ENCODE peak calls at places on chromosomes 16 and 17, in seven cellular contexts. K is DND-41, S is dorsolateral prefrontal cortex, J is heart left ventricle, N is cardiac muscle cell, P is PC-3, R is A549. Z is an unnamed sample.

GRCh38 chr17:7745748-7746470 is 28.4 kb downstream of the DNAH2 start:
- DNase-seq in K (no peak), S (no peak), J (no peak), N (peak), P (peak), R (peak), Z (peak)

GRCh38 chr17:12727881-12728280 is 61.4 kb upstream of the ARHGAP44 start:
- DNase-seq in K (no peak), S (no peak), J (no peak), N (peak), P (no peak), R (no peak), Z (no peak)

GRCh38 chr17:3917391-3917931 is 1.2 kb upstream of the P2RX1 start:
- DNase-seq in K (no peak), S (no peak), J (peak), N (peak), P (no peak), R (no peak), Z (no peak)

GRCh38 chr16:27311897-27312303 is 1.9 kb upstream of the IL4R start:
- DNase-seq in K (no peak), S (no peak), J (no peak), N (no peak), P (no peak), R (no peak), Z (no peak)

GRCh38 chr17:75515523-75516254 is at the start of gene CASKIN2:
- DNase-seq in K (peak), S (peak), J (peak), N (peak), P (peak), R (peak), Z (peak)

GRCh38 chr17:43994272-43995149 is 9.9 kb upstream of the NAGS start:
- DNase-seq in K (peak), S (peak), J (peak), N (peak), P (peak), R (peak), Z (no peak)

GRCh38 chr16:86566601-86566965 is at the start of gene FOXC2:
- DNase-seq in K (no peak), S (no peak), J (peak), N (peak), P (no peak), R (peak), Z (no peak)

GRCh38 chr16:81384006-81384405 is 60.6 kb upstream of the CMIP start:
- DNase-seq in K (no peak), S (no peak), J (no peak), N (peak), P (no peak), R (no peak), Z (no peak)

GRCh38 chr17:70168044-70168978 is 1.0 kb upstream of the KCNJ2 start:
- DNase-seq in K (no peak), S (peak), J (peak), N (peak), P (peak), R (peak), Z (peak)

GRCh38 chr17:79533116-79533515 is 77.7 kb downstream of the RBFOX3 start:
- DNase-seq in K (no peak), S (no peak), J (no peak), N (no peak), P (no peak), R (no peak), Z (no peak)

DNA sequence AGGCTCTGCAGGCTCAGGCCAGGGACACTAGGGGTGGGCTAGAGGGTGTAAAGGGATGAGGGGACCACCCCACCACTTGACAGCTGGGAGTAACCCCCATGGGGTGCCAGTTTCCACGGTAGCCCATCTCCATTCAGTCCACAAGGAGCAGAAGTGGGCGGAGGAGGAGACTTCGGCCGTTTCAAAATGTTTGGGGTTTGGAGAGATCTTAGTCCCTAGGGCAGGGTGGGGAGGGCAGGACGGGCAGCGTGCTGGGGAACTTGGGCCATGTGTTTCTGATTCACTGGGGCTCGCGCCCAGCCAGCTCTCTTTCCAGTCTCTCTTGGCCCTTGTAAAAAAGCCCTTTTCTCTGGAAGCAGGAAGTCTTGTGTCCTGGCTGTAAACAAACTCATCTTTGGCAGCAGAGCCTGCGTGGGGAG is 8.3 kb downstream of the CYGB start:
- DNase-seq in K (no peak), S (peak), J (peak), N (peak), P (peak), R (no peak), Z (no peak)
- H3K4me3 ChIP-seq in K (no peak), S (no peak), J (no peak), N (no peak), P (no peak), R (no peak), Z (no peak)

GRCh38 chr16:31182391-31182790 is 2.5 kb downstream of the FUS start:
- DNase-seq in K (no peak), S (no peak), J (no peak), N (no peak), P (no peak), R (no peak), Z (no peak)

GRCh38 chr16:31181102-31181830 is 1.3 kb downstream of the FUS start:
- DNase-seq in K (peak), S (peak), J (peak), N (peak), P (peak), R (no peak), Z (no peak)

GRCh38 chr16:31177136-31177535 is 2.8 kb upstream of the FUS start:
- DNase-seq in K (peak), S (no peak), J (no peak), N (no peak), P (peak), R (no peak), Z (peak)

GRCh38 chr16:31179153-31179746 is 689 bp upstream of the FUS start:
- DNase-seq in K (no peak), S (no peak), J (no peak), N (no peak), P (no peak), R (no peak), Z (no peak)

DNA sequence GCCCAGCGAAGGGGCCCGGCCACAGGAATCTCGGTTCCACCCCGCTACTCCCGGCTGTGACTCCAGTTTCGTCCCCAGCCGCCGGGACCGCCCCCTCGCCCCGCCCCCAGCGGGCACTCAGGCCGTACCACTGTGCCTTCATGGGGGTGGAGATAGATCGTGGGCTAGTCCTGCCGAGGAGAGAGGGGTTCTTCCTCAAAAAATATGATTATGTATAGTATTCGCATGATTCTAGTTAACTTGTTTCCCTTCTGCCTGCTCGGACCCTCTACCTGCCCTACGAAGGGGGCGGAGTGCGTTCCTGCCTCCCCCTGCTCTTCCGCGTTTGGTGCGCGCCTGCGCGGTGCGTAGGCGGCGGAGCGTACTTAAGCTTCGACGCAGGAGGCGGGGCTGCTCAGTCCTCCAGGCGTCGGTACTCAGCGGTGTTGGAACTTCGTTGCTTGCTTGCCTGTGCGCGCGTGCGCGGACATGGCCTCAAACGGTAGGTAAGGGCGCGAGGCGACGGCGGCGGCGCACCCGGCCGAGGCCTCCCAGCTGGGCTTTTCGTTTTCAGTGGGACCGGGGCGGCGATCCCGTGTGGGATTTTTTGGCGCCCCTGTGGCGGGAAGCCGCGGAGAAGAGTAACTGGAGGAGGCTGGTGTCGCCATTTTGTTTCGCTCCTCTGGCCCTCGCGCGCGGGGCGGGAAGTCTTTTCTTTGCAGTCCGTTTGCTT is at the start of gene FUS:
- DNase-seq in K (peak), S (peak), J (peak), N (peak), P (peak), R (peak), Z (peak)
- TF ChIP-seq CTCF in K (no peak), S (no peak), J (no peak), N (no peak), P (no peak), R (no peak), Z (no peak)

GRCh38 chr16:88736088-88736487 is 29.8 kb downstream of the CTU2 start:
- DNase-seq in K (no peak), S (no peak), J (no peak), N (no peak), P (no peak), R (no peak), Z (no peak)

GRCh38 chr16:88736496-88736895 is 30.2 kb downstream of the CTU2 start:
- DNase-seq in K (no peak), S (no peak), J (no peak), N (no peak), P (no peak), R (no peak), Z (no peak)

GRCh38 chr16:88738167-88739084 is 32.1 kb downstream of the CTU2 start:
- DNase-seq in K (no peak), S (no peak), J (no peak), N (no peak), P (no peak), R (no peak), Z (no peak)

GRCh38 chr16:88739139-88739974 is 33.1 kb downstream of the CTU2 start:
- DNase-seq in K (no peak), S (no peak), J (no peak), N (no peak), P (no peak), R (no peak), Z (no peak)

DNA sequence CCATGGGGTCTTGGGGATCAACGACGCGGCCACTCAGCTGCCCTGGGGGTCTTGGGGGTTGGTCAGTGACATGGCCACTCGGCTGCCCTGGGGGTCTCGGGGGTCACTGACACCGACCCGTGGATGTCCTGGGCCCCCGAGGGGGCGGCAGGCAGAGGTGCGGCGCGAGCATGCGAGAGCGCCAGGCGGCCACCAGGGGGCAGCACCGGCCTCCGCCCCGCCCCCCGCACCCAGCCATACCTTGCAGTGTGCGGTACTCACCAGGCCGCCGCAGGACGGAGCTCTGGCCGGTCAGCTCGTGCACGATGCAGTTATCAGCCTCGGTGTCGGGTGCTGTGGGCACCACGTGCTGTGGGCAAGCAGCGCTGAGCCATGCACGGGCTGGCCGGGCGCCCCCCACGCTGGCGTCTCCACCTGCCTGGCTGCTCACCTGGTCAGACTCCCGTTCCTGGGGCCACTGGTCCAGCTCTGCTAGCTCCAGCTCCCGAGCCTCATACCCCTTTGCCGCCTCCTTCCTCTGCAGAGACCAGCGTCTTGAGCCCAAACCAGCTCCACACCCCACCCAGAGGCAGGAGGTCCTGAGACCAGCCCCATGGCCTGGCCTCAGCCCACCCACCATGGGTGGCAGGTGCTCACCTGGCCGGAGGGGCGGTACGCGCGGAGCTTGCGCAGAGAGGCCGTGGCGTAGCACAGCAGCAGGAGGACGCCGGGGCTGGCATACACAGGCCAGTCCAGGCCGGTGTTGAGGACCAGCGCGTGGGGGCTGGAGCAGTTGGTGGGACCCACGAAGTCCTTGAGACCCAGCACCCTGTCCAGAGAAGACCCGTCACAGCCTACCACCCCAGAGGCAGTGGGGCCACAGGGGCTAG is 31.2 kb downstream of the CTU2 start:
- DNase-seq in K (peak), S (peak), J (peak), N (peak), P (peak), R (peak), Z (no peak)
- H3K4me3 ChIP-seq in K (no peak), S (no peak), J (no peak), N (no peak), P (no peak), R (no peak), Z (no peak)

DNA sequence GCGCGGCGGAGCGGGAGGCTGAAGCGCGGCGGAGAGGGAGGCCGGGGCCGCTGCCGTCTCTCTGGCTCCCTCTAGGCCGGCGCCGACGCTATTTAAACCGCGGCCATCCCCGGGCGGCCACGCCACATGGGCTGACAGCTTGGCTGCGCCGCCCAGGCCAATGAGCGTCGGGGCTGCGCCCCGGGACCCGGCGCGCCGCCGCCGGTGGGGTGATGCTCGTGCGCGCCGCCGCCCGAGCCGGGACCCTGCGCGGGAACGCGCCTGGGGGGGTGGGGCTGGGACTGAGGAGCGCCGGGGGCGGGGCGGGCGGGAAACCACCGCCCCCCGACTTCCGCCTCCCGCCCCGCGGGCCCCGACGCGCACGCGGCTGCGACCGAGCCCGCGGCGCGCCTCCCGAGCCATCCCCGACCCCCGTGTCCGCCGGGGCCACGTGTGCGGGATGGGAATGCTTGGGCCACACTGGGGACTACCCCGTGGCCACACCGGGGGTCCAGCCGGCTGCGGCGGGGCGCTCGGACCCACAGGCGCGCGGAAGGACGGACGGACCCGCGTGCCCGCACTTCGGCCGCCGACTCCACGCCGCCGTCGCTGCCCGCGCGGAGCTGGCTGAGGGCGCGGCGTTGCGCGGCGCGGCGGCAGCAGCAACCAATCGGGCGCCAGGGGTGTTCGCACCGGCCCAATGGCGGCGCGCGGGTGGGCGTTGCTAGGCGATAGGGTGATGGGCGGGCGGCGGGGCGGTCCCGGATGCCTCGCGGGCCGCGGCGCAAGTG is at the start of gene FASN:
- DNase-seq in K (peak), S (peak), J (peak), N (peak), P (peak), R (peak), Z (peak)
- TF ChIP-seq CTCF in K (peak), S (no peak), J (no peak), N (peak), P (peak), R (peak), Z (peak)

GRCh38 chr16:4507588-4508345 is 30.8 kb downstream of the CDIP1 start:
- DNase-seq in K (no peak), S (no peak), J (no peak), N (no peak), P (no peak), R (no peak), Z (no peak)
- H3K4me3 ChIP-seq in K (no peak), S (no peak), J (no peak), N (no peak), P (no peak), R (no peak), Z (no peak)

Z was measured in epithelial cell of proximal tubule.